ENCODE peak calls at places on chromosome 7, in five cellular contexts. M is dorsolateral prefrontal cortex, G is AG04449, L is upper lobe of right lung, F is brain microvascular endothelial cell. V is an unnamed sample.

GRCh38 chr7:95493247-95493646 is 7.5 kb downstream of the ASB4 start:
- DNase-seq in M (no peak), G (peak), L (no peak), F (peak), V (no peak)

GRCh38 chr7:110205899-110206298 is 885.0 kb upstream of the LRRN3 start:
- DNase-seq in M (no peak), G (no peak), L (no peak), F (peak), V (no peak)

GRCh38 chr7:108026647-108027046 is 23.7 kb upstream of the LAMB1 start:
- DNase-seq in M (no peak), G (no peak), L (no peak), F (no peak), V (no peak)

GRCh38 chr7:18345641-18346234 is 149.8 kb upstream of the HDAC9 start:
- DNase-seq in M (no peak), G (no peak), L (no peak), F (peak), V (peak)

GRCh38 chr7:74371381-74372059 is 82.2 kb upstream of the GTF2IRD1 start:
- DNase-seq in M (no peak), G (no peak), L (no peak), F (no peak), V (no peak)

GRCh38 chr7:136133491-136133990 is 156.4 kb upstream of the MTPN start:
- DNase-seq in M (no peak), G (no peak), L (no peak), F (peak), V (no peak)

GRCh38 chr7:130476287-130477001 is 15.4 kb upstream of the MEST start:
- DNase-seq in M (no peak), G (no peak), L (no peak), F (peak), V (no peak)

GRCh38 chr7:128814496-128814895 is 15.7 kb upstream of the FLNC start:
- DNase-seq in M (no peak), G (no peak), L (no peak), F (no peak), V (no peak)

GRCh38 chr7:34491899-34492298 is 166.1 kb upstream of the NPSR1 start:
- DNase-seq in M (no peak), G (no peak), L (no peak), F (no peak), V (no peak)

GRCh38 chr7:36863901-36864701 is 139.8 kb upstream of the AOAH start:
- DNase-seq in M (no peak), G (no peak), L (no peak), F (no peak), V (no peak)

GRCh38 chr7:49255061-49255460 is 330.7 kb downstream of the CDC14C start:
- DNase-seq in M (no peak), G (no peak), L (no peak), F (no peak), V (no peak)

GRCh38 chr7:74010407-74010806 is 17.6 kb upstream of the ELN start:
- DNase-seq in M (no peak), G (no peak), L (no peak), F (peak), V (no peak)

GRCh38 chr7:36820527-36821170 is 96.4 kb upstream of the AOAH start:
- DNase-seq in M (no peak), G (no peak), L (no peak), F (no peak), V (no peak)

GRCh38 chr7:97450516-97450915 is 281.4 kb upstream of the TAC1 start:
- DNase-seq in M (no peak), G (no peak), L (no peak), F (no peak), V (no peak)

GRCh38 chr7:45595809-45596664 is 21.9 kb downstream of the ADCY1 start:
- DNase-seq in M (no peak), G (no peak), L (no peak), F (no peak), V (no peak)

GRCh38 chr7:44565097-44565794 is 8.5 kb downstream of the DDX56 start:
- DNase-seq in M (peak), G (no peak), L (peak), F (peak), V (peak)

GRCh38 chr7:128066858-128067257 is 35.6 kb upstream of the LRRC4 start:
- DNase-seq in M (no peak), G (no peak), L (no peak), F (no peak), V (no peak)

GRCh38 chr7:124457841-124458240 is 307.8 kb downstream of the GPR37 start:
- DNase-seq in M (no peak), G (no peak), L (no peak), F (no peak), V (no peak)

GRCh38 chr7:39413866-39414668 is 152.1 kb upstream of the YAE1 start:
- DNase-seq in M (peak), G (no peak), L (peak), F (peak), V (peak)

DNA sequence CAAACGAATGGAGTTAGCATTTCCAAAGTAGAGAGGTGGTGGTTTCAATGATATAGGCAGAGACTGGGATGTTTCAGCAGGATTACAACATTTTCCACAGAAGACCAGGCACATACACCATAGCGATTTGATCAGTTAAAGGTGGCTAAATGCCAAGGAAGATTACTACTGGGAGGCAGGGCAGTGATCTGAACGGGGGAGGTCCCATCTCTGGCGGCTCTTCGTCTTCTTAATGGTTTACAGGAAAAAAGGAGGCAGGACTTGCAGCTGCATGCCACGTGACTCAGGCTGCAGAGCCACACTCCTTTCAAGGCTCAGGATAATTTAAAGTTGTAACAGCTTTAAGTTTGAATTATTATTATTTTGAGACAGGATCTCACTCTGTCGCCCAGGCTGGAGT is 250.5 kb upstream of the GALNT17 start:
- DNase-seq in M (no peak), G (no peak), L (no peak), F (no peak), V (no peak)
- TF ChIP-seq CTCF in M (no peak), G (no peak), L (no peak), F (no peak), V (no peak)

GRCh38 chr7:139430443-139430842 is 53.0 kb downstream of the KLRG2 start:
- DNase-seq in M (no peak), G (no peak), L (no peak), F (no peak), V (no peak)
- TF ChIP-seq CTCF in M (no peak), G (no peak), L (no peak), F (no peak), V (no peak)

GRCh38 chr7:1533569-1534329 is 3.2 kb downstream of the MAFK start:
- DNase-seq in M (no peak), G (peak), L (no peak), F (peak), V (no peak)
- TF ChIP-seq CTCF in M (no peak), G (no peak), L (no peak), F (no peak), V (no peak)

GRCh38 chr7:75881436-75882095 is 2.7 kb downstream of the RHBDD2 start:
- DNase-seq in M (no peak), G (no peak), L (no peak), F (no peak), V (no peak)

GRCh38 chr7:75878312-75878768 is 494 bp upstream of the RHBDD2 start:
- DNase-seq in M (no peak), G (no peak), L (no peak), F (no peak), V (no peak)

GRCh38 chr7:75880242-75880641 is 1.4 kb downstream of the RHBDD2 start:
- DNase-seq in M (no peak), G (no peak), L (no peak), F (no peak), V (no peak)

GRCh38 chr7:75879771-75880184 is 944 bp downstream of the RHBDD2 start:
- DNase-seq in M (no peak), G (no peak), L (no peak), F (peak), V (no peak)

GRCh38 chr7:75878769-75879596 is at the start of gene RHBDD2:
- DNase-seq in M (peak), G (no peak), L (peak), F (peak), V (peak)
- TF ChIP-seq CTCF in M (peak), G (peak), L (no peak), F (no peak), V (no peak)

DNA sequence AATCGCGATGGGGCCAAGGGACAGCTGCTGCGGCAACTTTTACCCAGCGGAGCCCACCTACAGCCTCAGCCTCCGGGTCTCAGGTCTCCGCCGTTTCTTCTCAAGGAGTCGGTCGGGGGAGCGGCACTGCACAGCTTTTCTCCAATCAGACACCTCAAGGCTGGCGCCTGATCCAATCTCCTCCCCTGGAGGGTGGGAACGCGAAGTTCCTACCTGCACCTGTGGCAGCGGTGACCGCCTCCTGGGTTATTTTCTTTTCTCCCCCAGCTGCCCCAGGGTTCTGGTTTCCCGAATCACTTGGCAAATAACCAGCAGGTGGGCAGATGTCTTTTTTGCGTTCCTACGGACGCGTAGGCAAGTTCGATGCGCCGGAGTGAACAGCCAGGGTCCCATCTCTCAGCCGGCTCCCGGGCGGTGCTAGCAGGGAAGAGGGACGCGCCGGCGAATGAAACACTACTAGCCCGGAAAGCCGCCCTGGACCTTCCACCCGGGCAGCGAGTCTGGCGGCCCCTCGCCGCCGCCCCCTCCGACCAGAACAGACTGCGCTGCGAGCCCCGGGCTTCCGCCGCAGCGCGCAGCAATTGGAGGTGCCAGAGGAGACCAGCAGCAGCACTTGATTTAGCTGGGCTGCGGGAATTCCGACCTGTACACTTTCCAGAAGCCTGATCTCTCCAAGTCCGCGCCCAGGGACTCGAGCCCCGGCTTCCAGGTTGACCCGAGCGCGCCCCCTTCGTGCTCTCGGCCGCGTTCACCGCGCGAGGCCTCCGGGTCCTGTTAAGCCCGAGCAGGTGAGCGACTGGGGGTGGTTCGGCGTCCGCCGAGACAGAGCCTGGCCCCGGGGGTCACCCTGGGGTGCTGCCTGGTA is at the start of gene PRR15:
- DNase-seq in M (peak), G (no peak), L (no peak), F (peak), V (peak)
- TF ChIP-seq CTCF in M (no peak), G (no peak), L (no peak), F (no peak), V (peak)

DNA sequence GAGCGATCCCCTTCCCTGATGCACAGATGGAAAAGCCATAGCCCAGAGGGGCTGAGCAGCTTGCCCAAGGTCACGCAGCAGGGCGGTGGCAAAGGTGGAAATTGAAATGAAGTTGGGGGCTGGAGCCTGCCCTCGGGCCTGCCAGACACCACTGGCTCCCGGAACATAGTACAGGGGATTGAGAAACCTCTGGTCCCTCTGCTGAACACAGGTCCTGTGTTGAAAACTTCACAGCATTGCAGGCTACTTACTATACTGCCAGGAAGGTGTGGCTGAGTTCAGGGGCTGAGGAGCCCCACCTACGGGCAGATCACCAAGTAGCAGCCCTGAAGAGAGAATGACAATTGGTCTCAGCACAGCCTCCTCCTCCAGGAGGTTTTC is 326.7 kb downstream of the PLXNA4 start:
- DNase-seq in M (no peak), G (no peak), L (no peak), F (no peak), V (no peak)
- TF ChIP-seq CTCF in M (no peak), G (peak), L (no peak), F (peak), V (peak)

GRCh38 chr7:115679976-115680375 is 350.6 kb downstream of the TFEC start:
- DNase-seq in M (no peak), G (no peak), L (no peak), F (peak), V (no peak)
- TF ChIP-seq CTCF in M (no peak), G (peak), L (peak), F (peak), V (peak)

GRCh38 chr7:48144291-48144768 is 26.9 kb upstream of the ABCA13 start:
- DNase-seq in M (no peak), G (no peak), L (no peak), F (no peak), V (no peak)

GRCh38 chr7:48141551-48141950 is 29.7 kb upstream of the ABCA13 start:
- DNase-seq in M (no peak), G (no peak), L (no peak), F (no peak), V (no peak)

GRCh38 chr7:48140001-48140681 is 31.1 kb upstream of the ABCA13 start:
- DNase-seq in M (no peak), G (no peak), L (no peak), F (no peak), V (no peak)

GRCh38 chr7:48139461-48139860 is 31.8 kb upstream of the ABCA13 start:
- DNase-seq in M (no peak), G (no peak), L (no peak), F (no peak), V (no peak)
- TF ChIP-seq CTCF in M (no peak), G (peak), L (no peak), F (peak), V (peak)